ENCODE peak calls at places on chromosomes 1 and 21, in four cellular contexts. T is mesenchymal stem cell, N is epithelial cell of prostate, O is left ventricle myocardium inferior. Z is an unnamed sample.

GRCh38 chr1:205591522-205592351 is 40.1 kb downstream of the ELK4 start:
- DNase-seq in N (peak), T (peak), O (peak), Z (peak)

GRCh38 chr1:10787274-10787673 is 9.2 kb downstream of the CASZ1 start:
- DNase-seq in N (no peak), O (no peak), T (no peak), Z (no peak)

GRCh38 chr1:237851209-237851845 is 39.4 kb downstream of the ZP4 start:
- DNase-seq in T (peak), O (no peak), N (no peak), Z (no peak)

GRCh38 chr1:96524100-96524499 is 197.5 kb upstream of the PTBP2 start:
- DNase-seq in T (no peak), O (no peak), N (no peak), Z (no peak)

GRCh38 chr1:27555700-27556424 is 48.1 kb downstream of the AHDC1 start:
- DNase-seq in N (no peak), T (peak), O (peak), Z (peak)

GRCh38 chr1:226766565-226766964 is 27.5 kb upstream of the ITPKB start:
- DNase-seq in O (no peak), N (no peak), T (no peak), Z (no peak)

GRCh38 chr1:158930504-158930903 is 848 bp upstream of the PYHIN1 start:
- DNase-seq in T (no peak), O (no peak), N (no peak), Z (no peak)

GRCh38 chr1:18110598-18110939 is 3.0 kb downstream of the IGSF21 start:
- DNase-seq in O (no peak), N (no peak), T (no peak), Z (no peak)

GRCh38 chr1:74686941-74687340 is 13.3 kb upstream of the ERICH3 start:
- DNase-seq in T (no peak), N (no peak), O (no peak), Z (no peak)

GRCh38 chr1:50332941-50333594 is 90.2 kb downstream of the DMRTA2 start:
- DNase-seq in T (peak), O (peak), N (no peak), Z (peak)

GRCh38 chr1:1550591-1551432 is 10.4 kb upstream of the TMEM240 start:
- DNase-seq in T (peak), N (no peak), O (no peak), Z (no peak)

GRCh38 chr21:43971201-43971991 is 40.7 kb upstream of the TRAPPC10 start:
- DNase-seq in T (no peak), N (no peak), O (peak), Z (peak)

GRCh38 chr1:20735581-20736111 is 3.1 kb upstream of the SH2D5 start:
- DNase-seq in N (peak), O (no peak), T (no peak), Z (no peak)

GRCh38 chr1:230509281-230509977 is 83.3 kb upstream of the PGBD5 start:
- DNase-seq in T (peak), O (no peak), N (peak), Z (peak)

GRCh38 chr1:76640092-76640491 is 227.2 kb upstream of the ST6GALNAC5 start:
- DNase-seq in O (no peak), T (peak), N (no peak), Z (no peak)

DNA sequence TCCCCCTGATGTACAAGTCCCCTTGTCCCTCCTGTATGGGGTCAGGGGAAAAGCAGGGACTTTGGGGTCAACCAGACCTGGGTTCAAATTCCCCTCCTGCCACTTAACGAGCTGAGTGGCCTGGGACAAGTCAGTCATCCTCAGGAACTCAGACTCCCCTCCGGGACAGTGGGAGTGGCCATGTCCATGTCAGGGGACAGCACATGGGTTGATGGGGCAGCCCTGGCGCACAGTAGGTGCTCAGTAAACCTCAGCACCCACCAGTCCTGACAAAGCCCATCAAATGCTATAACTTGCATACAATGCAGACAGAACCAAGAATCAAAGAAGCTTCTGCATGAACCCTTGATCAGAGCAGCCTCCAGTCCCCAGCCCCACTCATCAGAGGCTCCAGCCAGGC is 30.0 kb downstream of the MATN1 start:
- DNase-seq in T (no peak), O (no peak), N (no peak), Z (no peak)
- H3K27ac ChIP-seq in T (no peak), O (no peak), N (no peak), Z (no peak)

GRCh38 chr1:44650159-44650831 is 24.0 kb downstream of the TMEM53 start:
- DNase-seq in T (no peak), N (no peak), O (peak), Z (no peak)
- H3K27ac ChIP-seq in T (no peak), N (no peak), O (peak), Z (peak)

GRCh38 chr21:45104560-45104959 is 30.2 kb downstream of the ADARB1 start:
- DNase-seq in O (peak), T (no peak), N (no peak), Z (no peak)
- H3K27ac ChIP-seq in O (peak), T (no peak), N (no peak), Z (peak)

GRCh38 chr1:109379422-109379821 is 18.3 kb downstream of the SORT1 start:
- DNase-seq in T (no peak), N (no peak), O (no peak), Z (no peak)
- H3K27ac ChIP-seq in T (no peak), N (no peak), O (peak), Z (peak)

Z was measured in psoas muscle.